ENCODE peak calls at places on chromosomes 5 and 9, in six cellular contexts. K, P, W, X, F and V are unnamed samples.
A peak's percentile ranks its signal among the peaks of the same experiment; 100 is the strongest.

GRCh38 chr9:33236571-33236970 is 3.4 kb upstream of the SPINK4 start:
- DNase-seq in K (no peak), P (no peak), W (no peak), X (no peak), F (no peak), V (no peak)

GRCh38 chr9:121362813-121363585 is 7.1 kb downstream of the STOM start:
- DNase-seq in K (no peak), P (peak; percentile 32), W (no peak), X (no peak), F (no peak), V (no peak)

GRCh38 chr5:57577432-57578175 is 95.0 kb upstream of the ACTBL2 start:
- DNase-seq in K (no peak), P (no peak), W (no peak), X (no peak), F (no peak), V (no peak)

GRCh38 chr5:179325296-179326031 is 19.8 kb downstream of the ADAMTS2 start:
- DNase-seq in K (no peak), P (no peak), W (peak; percentile 53), X (no peak), F (no peak), V (peak; percentile 17)

GRCh38 chr5:139091439-139092156 is 106.6 kb downstream of the SIL1 start:
- DNase-seq in K (no peak), P (no peak), W (no peak), X (peak; percentile 18), F (no peak), V (no peak)

GRCh38 chr9:135605238-135605781 is 34.0 kb downstream of the GLT6D1 start:
- DNase-seq in K (no peak), P (no peak), W (peak; percentile 42), X (no peak), F (no peak), V (no peak)

GRCh38 chr9:123678878-123679329 is 251.0 kb downstream of the DENND1A start:
- DNase-seq in K (no peak), P (no peak), W (no peak), X (no peak), F (no peak), V (no peak)

GRCh38 chr5:39331993-39332392 is 32.3 kb downstream of the C9 start:
- DNase-seq in K (no peak), P (no peak), W (no peak), X (no peak), F (no peak), V (no peak)

GRCh38 chr5:99900302-99900811 is 634.8 kb upstream of the FAM174A start:
- DNase-seq in K (no peak), P (peak; percentile 45), W (no peak), X (no peak), F (no peak), V (no peak)

GRCh38 chr9:76818271-76818670 is 54.0 kb downstream of the PCA3 start:
- DNase-seq in K (peak; percentile 75), P (peak; percentile 89), W (no peak), X (no peak), F (no peak), V (peak; percentile 25)

GRCh38 chr5:96000308-96000707 is 38.7 kb upstream of the ELL2 start:
- DNase-seq in K (no peak), P (no peak), W (no peak), X (no peak), F (no peak), V (no peak)

GRCh38 chr5:129112295-129112694 is 17.7 kb downstream of the ISOC1 start:
- DNase-seq in K (no peak), P (no peak), W (no peak), X (no peak), F (no peak), V (no peak)

GRCh38 chr5:146962801-146963355 is 84.3 kb upstream of the PPP2R2B start:
- DNase-seq in K (no peak), P (peak; percentile 56), W (no peak), X (no peak), F (no peak), V (no peak)

GRCh38 chr9:79799691-79800345 is 228.1 kb downstream of the TLE4 start:
- DNase-seq in K (no peak), P (no peak), W (no peak), X (no peak), F (no peak), V (no peak)

GRCh38 chr5:1054018-1054798 is 45.6 kb downstream of the NKD2 start:
- DNase-seq in K (no peak), P (no peak), W (peak; percentile 46), X (no peak), F (no peak), V (peak; percentile 18)

GRCh38 chr5:107100121-107100520 is 570.6 kb downstream of the EFNA5 start:
- DNase-seq in K (no peak), P (no peak), W (no peak), X (no peak), F (no peak), V (no peak)

GRCh38 chr9:129208191-129209091 is 30.4 kb upstream of the IER5L start:
- DNase-seq in K (no peak), P (peak; percentile 40), W (peak; percentile 44), X (peak; percentile 62), F (no peak), V (no peak)

GRCh38 chr5:135444881-135445280 is 2.3 kb downstream of the DCANP1 start:
- DNase-seq in K (no peak), P (no peak), W (no peak), X (no peak), F (no peak), V (no peak)

GRCh38 chr9:27436234-27436633 is 87.9 kb upstream of the IFNK start:
- DNase-seq in K (no peak), P (no peak), W (no peak), X (no peak), F (no peak), V (no peak)

GRCh38 chr5:145697251-145698016 is 137.7 kb downstream of the PRELID2 start:
- DNase-seq in K (no peak), P (peak; percentile 19), W (no peak), X (peak; percentile 47), F (no peak), V (peak; percentile 20)

GRCh38 chr5:120464627-120465280 is 654 bp downstream of the PRR16 start:
- DNase-seq in K (peak; percentile 28), P (peak; percentile 46), W (peak; percentile 70), X (peak; percentile 41), F (no peak), V (peak; percentile 36)

GRCh38 chr5:120465281-120465961 is 1.3 kb downstream of the PRR16 start:
- DNase-seq in K (no peak), P (peak; percentile 42), W (peak; percentile 65), X (peak; percentile 73), F (no peak), V (peak; percentile 63)

GRCh38 chr5:120463026-120463770 is 902 bp upstream of the PRR16 start:
- DNase-seq in K (no peak), P (no peak), W (no peak), X (peak; percentile 45), F (no peak), V (no peak)

GRCh38 chr5:120466337-120467006 is 2.4 kb downstream of the PRR16 start:
- DNase-seq in K (no peak), P (no peak), W (no peak), X (no peak), F (no peak), V (no peak)

DNA sequence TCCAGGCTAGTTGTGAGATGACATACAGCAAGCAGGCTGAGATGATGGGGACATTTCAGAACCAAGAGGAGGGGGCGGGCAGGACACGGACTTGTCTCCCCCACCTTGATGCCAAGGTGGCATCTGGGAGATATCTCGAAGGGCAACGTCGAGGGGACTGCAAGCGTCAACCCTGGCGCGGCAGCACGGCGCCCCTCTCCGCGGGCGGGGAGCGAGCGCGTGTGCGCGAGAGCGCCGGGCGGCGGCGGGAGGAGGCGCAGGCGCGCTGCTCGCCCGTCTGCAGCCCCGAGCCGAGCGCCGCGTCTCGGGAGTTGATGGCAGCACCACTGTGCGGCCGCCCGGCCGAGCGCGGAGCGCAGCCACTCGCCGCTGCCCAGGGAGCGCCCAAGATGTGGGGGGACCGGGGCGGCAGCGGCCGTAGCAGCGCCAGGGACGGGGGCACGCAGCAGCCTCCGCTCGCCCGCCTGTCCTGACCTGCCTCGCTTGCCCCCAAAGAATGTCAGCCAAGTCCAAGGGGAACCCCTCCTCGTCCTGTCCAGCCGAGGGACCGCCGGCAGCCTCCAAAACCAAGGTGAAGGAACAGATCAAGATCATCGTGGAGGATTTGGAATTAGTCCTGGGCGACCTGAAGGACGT is at the start of gene PRR16:
- DNase-seq in K (no peak), P (peak; percentile 65), W (peak; percentile 77), X (peak; percentile 89), F (no peak), V (peak; percentile 80)
- TF ChIP-seq CTCF in K (no peak), P (no peak), W (peak; percentile 32), X (peak; percentile 37), F (no peak), V (no peak)

GRCh38 chr9:35198191-35198590 is 36.4 kb downstream of the UNC13B start:
- DNase-seq in K (no peak), P (no peak), W (no peak), X (no peak), F (no peak), V (no peak)

GRCh38 chr9:35195683-35196082 is 33.9 kb downstream of the UNC13B start:
- DNase-seq in K (no peak), P (no peak), W (no peak), X (no peak), F (no peak), V (no peak)

GRCh38 chr9:35191105-35191504 is 29.3 kb downstream of the UNC13B start:
- DNase-seq in K (no peak), P (no peak), W (no peak), X (no peak), F (no peak), V (no peak)

DNA sequence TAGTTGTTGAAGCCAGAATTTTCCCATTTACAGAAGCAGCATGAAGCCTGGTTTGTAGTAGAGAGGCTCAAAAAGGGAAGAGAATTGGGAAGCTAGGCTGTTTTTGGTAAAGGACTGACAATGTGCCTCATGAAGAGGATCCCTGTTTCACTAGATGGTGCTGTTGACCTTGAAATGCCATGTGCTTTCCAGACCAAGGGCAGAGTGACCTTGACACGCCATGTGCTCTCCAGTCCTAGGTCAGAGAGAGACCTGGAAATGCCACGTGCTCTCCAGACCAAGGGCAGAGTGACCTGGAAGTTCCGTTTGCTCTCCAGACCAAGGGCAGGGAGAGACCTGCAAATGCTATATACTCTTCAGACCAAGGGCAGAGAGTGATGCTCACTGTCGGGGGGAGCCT is 32.0 kb downstream of the UNC13B start:
- DNase-seq in K (no peak), P (no peak), W (no peak), X (no peak), F (no peak), V (no peak)
- TF ChIP-seq CTCF in K (no peak), P (no peak), W (no peak), X (no peak), F (no peak), V (no peak)

DNA sequence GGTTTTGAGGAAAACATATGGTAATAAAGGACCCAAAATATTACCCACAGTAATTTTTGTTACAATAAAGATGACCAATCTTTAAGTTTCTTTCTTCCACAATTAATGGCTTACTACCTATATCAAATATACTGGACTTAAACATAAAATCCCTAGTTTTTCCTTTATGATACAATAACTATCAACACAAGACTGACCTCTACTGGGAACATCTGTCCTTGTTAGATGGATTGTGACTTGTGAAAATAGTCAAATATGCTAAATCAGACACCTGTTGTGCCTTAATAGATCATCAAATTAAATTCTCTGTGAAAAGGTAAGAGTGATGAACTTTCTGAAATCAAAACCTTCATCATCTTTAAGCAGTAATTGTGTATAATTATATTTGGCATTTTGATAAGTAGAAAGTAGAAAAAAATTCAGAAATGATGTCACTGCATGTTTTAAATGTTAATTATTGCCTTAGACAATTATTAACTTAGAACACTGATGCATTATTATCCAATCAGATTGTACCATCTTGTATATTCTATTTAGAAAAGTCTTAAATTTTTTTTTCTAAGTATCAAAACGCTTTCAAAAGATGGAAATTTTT is 113.6 kb downstream of the DEPDC1B start:
- DNase-seq in K (no peak), P (no peak), W (no peak), X (peak; percentile 7), F (no peak), V (no peak)
- TF ChIP-seq CTCF in K (peak; percentile 56), P (peak; percentile 14), W (no peak), X (peak; percentile 52), F (no peak), V (no peak)

GRCh38 chr9:69758981-69759477 is 782 bp downstream of the PTAR1 start:
- DNase-seq in K (no peak), P (no peak), W (no peak), X (no peak), F (no peak), V (no peak)
- TF ChIP-seq CTCF in K (no peak), P (no peak), W (no peak), X (no peak), F (no peak), V (no peak)